ENCODE peak calls at places on chromosomes 2 and 18, in six cellular contexts. One of them, this sample, is unnamed.

GRCh38 chr2:163734911-163735691 is 707 bp downstream of the FIGN start:
- DNase-seq in GM23248: peak; percentile 55
- DNase-seq in aorta: no peak
- DNase-seq in spleen: no peak
- DNase-seq in mucosa of descending colon: no peak
- DNase-seq in CD8-positive, alpha-beta memory T cell: no peak
- DNase-seq in this sample: no peak

GRCh38 chr2:28648671-28649395 is 102.8 kb upstream of the PPP1CB start:
- DNase-seq in GM23248: no peak
- DNase-seq in aorta: peak; percentile 38
- DNase-seq in spleen: no peak
- DNase-seq in mucosa of descending colon: peak; percentile 14
- DNase-seq in CD8-positive, alpha-beta memory T cell: no peak
- DNase-seq in this sample: no peak

GRCh38 chr2:149679286-149679685 is 91.7 kb upstream of the MMADHC start:
- DNase-seq in GM23248: peak; percentile 49
- DNase-seq in aorta: no peak
- DNase-seq in spleen: no peak
- DNase-seq in mucosa of descending colon: no peak
- DNase-seq in CD8-positive, alpha-beta memory T cell: no peak
- DNase-seq in this sample: no peak

GRCh38 chr18:75407468-75408437 is 19.8 kb downstream of the SMIM21 start:
- DNase-seq in GM23248: peak; percentile 53
- DNase-seq in aorta: peak; percentile 70
- DNase-seq in spleen: no peak
- DNase-seq in mucosa of descending colon: no peak
- DNase-seq in CD8-positive, alpha-beta memory T cell: no peak
- DNase-seq in this sample: no peak

GRCh38 chr2:45729753-45730512 is 78.5 kb downstream of the PRKCE start:
- DNase-seq in GM23248: no peak
- DNase-seq in aorta: no peak
- DNase-seq in spleen: no peak
- DNase-seq in mucosa of descending colon: no peak
- DNase-seq in CD8-positive, alpha-beta memory T cell: no peak
- DNase-seq in this sample: no peak

GRCh38 chr18:58640891-58641610 is 12.2 kb upstream of the ALPK2 start:
- DNase-seq in GM23248: no peak
- DNase-seq in aorta: no peak
- DNase-seq in spleen: no peak
- DNase-seq in mucosa of descending colon: no peak
- DNase-seq in CD8-positive, alpha-beta memory T cell: no peak
- DNase-seq in this sample: no peak

GRCh38 chr2:674319-674985 is 2.8 kb downstream of the TMEM18 start:
- DNase-seq in GM23248: peak; percentile 35
- DNase-seq in aorta: no peak
- DNase-seq in spleen: no peak
- DNase-seq in mucosa of descending colon: no peak
- DNase-seq in CD8-positive, alpha-beta memory T cell: no peak
- DNase-seq in this sample: no peak

GRCh38 chr2:212683346-212683745 is 144.7 kb upstream of the ERBB4 start:
- DNase-seq in GM23248: peak; percentile 69
- DNase-seq in aorta: no peak
- DNase-seq in spleen: no peak
- DNase-seq in mucosa of descending colon: no peak
- DNase-seq in CD8-positive, alpha-beta memory T cell: no peak
- DNase-seq in this sample: no peak

GRCh38 chr18:55265916-55266488 is 306.7 kb upstream of the CCDC68 start:
- DNase-seq in GM23248: peak; percentile 37
- DNase-seq in aorta: no peak
- DNase-seq in spleen: no peak
- DNase-seq in mucosa of descending colon: no peak
- DNase-seq in CD8-positive, alpha-beta memory T cell: no peak
- DNase-seq in this sample: no peak

GRCh38 chr18:75247601-75248421 is 37.2 kb downstream of the TSHZ1 start:
- DNase-seq in GM23248: peak; percentile 74
- DNase-seq in aorta: no peak
- DNase-seq in spleen: no peak
- DNase-seq in mucosa of descending colon: no peak
- DNase-seq in CD8-positive, alpha-beta memory T cell: no peak
- DNase-seq in this sample: no peak

GRCh38 chr18:2444201-2444875 is 127.0 kb downstream of the METTL4 start:
- DNase-seq in GM23248: no peak
- DNase-seq in aorta: no peak
- DNase-seq in spleen: no peak
- DNase-seq in mucosa of descending colon: no peak
- DNase-seq in CD8-positive, alpha-beta memory T cell: no peak
- DNase-seq in this sample: no peak

GRCh38 chr18:2441544-2441943 is 129.8 kb downstream of the METTL4 start:
- DNase-seq in GM23248: peak; percentile 22
- DNase-seq in aorta: no peak
- DNase-seq in spleen: no peak
- DNase-seq in mucosa of descending colon: no peak
- DNase-seq in CD8-positive, alpha-beta memory T cell: no peak
- DNase-seq in this sample: no peak

GRCh38 chr18:2442726-2443275 is 128.5 kb downstream of the METTL4 start:
- DNase-seq in GM23248: peak; percentile 49
- DNase-seq in aorta: no peak
- DNase-seq in spleen: no peak
- DNase-seq in mucosa of descending colon: no peak
- DNase-seq in CD8-positive, alpha-beta memory T cell: no peak
- DNase-seq in this sample: no peak

DNA sequence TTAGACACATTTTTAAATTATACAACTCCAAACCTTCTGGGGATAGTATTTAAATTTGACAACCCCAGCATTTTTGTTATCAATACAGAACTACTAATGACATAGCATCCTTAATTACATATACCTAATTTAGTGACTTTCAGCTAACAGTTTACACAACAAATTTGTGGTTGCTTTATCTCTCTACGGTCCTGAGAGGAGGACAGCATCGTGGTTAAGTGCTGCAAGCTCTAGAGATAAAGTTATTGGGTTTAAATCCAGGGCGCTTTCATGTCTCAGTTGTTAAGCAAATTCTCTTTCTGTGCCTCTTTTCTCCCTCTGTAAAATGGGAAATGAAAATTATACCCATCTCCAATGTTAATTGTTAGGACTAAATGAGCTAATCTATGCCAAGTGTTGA is 129.3 kb downstream of the METTL4 start:
- DNase-seq in GM23248: no peak
- DNase-seq in aorta: no peak
- DNase-seq in spleen: no peak
- DNase-seq in mucosa of descending colon: no peak
- DNase-seq in CD8-positive, alpha-beta memory T cell: no peak
- DNase-seq in this sample: no peak
- H3K9me3 ChIP-seq in GM23248: no peaks in the 10 kb centered on the region
- H3K9me3 ChIP-seq in aorta: no peaks in the 10 kb centered on the region
- H3K9me3 ChIP-seq in spleen: peaks cover 11% of the 10 kb centered on the region
- H3K9me3 ChIP-seq in mucosa of descending colon: no peaks in the 10 kb centered on the region
- H3K9me3 ChIP-seq in CD8-positive, alpha-beta memory T cell: no peaks in the 10 kb centered on the region
- H3K9me3 ChIP-seq in this sample: no peaks in the 10 kb centered on the region

GRCh38 chr2:69686855-69687254 is 43.3 kb upstream of the AAK1 start:
- DNase-seq in GM23248: peak; percentile 26
- DNase-seq in aorta: no peak
- DNase-seq in spleen: no peak
- DNase-seq in mucosa of descending colon: no peak
- DNase-seq in CD8-positive, alpha-beta memory T cell: no peak
- DNase-seq in this sample: no peak

GRCh38 chr2:69689466-69689865 is 45.9 kb upstream of the AAK1 start:
- DNase-seq in GM23248: no peak
- DNase-seq in aorta: no peak
- DNase-seq in spleen: no peak
- DNase-seq in mucosa of descending colon: no peak
- DNase-seq in CD8-positive, alpha-beta memory T cell: no peak
- DNase-seq in this sample: no peak

GRCh38 chr2:69685321-69686048 is 41.9 kb upstream of the AAK1 start:
- DNase-seq in GM23248: peak; percentile 60
- DNase-seq in aorta: no peak
- DNase-seq in spleen: no peak
- DNase-seq in mucosa of descending colon: no peak
- DNase-seq in CD8-positive, alpha-beta memory T cell: no peak
- DNase-seq in this sample: no peak

GRCh38 chr2:69689969-69690368 is 46.4 kb upstream of the AAK1 start:
- DNase-seq in GM23248: no peak
- DNase-seq in aorta: no peak
- DNase-seq in spleen: no peak
- DNase-seq in mucosa of descending colon: no peak
- DNase-seq in CD8-positive, alpha-beta memory T cell: no peak
- DNase-seq in this sample: no peak

GRCh38 chr2:69688212-69688611 is 44.7 kb upstream of the AAK1 start:
- DNase-seq in GM23248: no peak
- DNase-seq in aorta: no peak
- DNase-seq in spleen: no peak
- DNase-seq in mucosa of descending colon: no peak
- DNase-seq in CD8-positive, alpha-beta memory T cell: no peak
- DNase-seq in this sample: no peak
- H3K4me1 ChIP-seq in GM23248: peaks cover 31% of the 10 kb centered on the region
- H3K4me1 ChIP-seq in aorta: no peaks in the 10 kb centered on the region
- H3K4me1 ChIP-seq in spleen: peaks cover 25% of the 10 kb centered on the region
- H3K4me1 ChIP-seq in mucosa of descending colon: no peaks in the 10 kb centered on the region
- H3K4me1 ChIP-seq in CD8-positive, alpha-beta memory T cell: peaks cover 74% of the 10 kb centered on the region
- H3K4me1 ChIP-seq in this sample: peaks cover 17% of the 10 kb centered on the region

GRCh38 chr2:181317511-181317910 is 139.7 kb upstream of the ITGA4 start:
- DNase-seq in GM23248: peak; percentile 6
- DNase-seq in aorta: no peak
- DNase-seq in spleen: no peak
- DNase-seq in mucosa of descending colon: no peak
- DNase-seq in CD8-positive, alpha-beta memory T cell: no peak
- DNase-seq in this sample: no peak
- H3K9me3 ChIP-seq in GM23248: no peaks in the 10 kb centered on the region
- H3K9me3 ChIP-seq in aorta: no peaks in the 10 kb centered on the region
- H3K9me3 ChIP-seq in spleen: no peaks in the 10 kb centered on the region
- H3K9me3 ChIP-seq in mucosa of descending colon: no peaks in the 10 kb centered on the region
- H3K9me3 ChIP-seq in CD8-positive, alpha-beta memory T cell: no peaks in the 10 kb centered on the region
- H3K9me3 ChIP-seq in this sample: no peaks in the 10 kb centered on the region

GRCh38 chr2:237968048-237968862 is 1.4 kb downstream of the UBE2F start:
- DNase-seq in GM23248: peak; percentile 89
- DNase-seq in aorta: peak; percentile 48
- DNase-seq in spleen: peak; percentile 80
- DNase-seq in mucosa of descending colon: peak; percentile 31
- DNase-seq in CD8-positive, alpha-beta memory T cell: no peak
- DNase-seq in this sample: no peak

GRCh38 chr2:237966565-237967462 is at the start of gene UBE2F:
- DNase-seq in GM23248: peak; percentile 98
- DNase-seq in aorta: peak; percentile 99
- DNase-seq in spleen: peak; percentile 99
- DNase-seq in mucosa of descending colon: peak; percentile 99
- DNase-seq in CD8-positive, alpha-beta memory T cell: peak; percentile 97
- DNase-seq in this sample: peak; percentile 98

GRCh38 chr2:237964578-237965404 is 2.0 kb upstream of the UBE2F start:
- DNase-seq in GM23248: peak; percentile 76
- DNase-seq in aorta: peak; percentile 52
- DNase-seq in spleen: no peak
- DNase-seq in mucosa of descending colon: peak; percentile 53
- DNase-seq in CD8-positive, alpha-beta memory T cell: no peak
- DNase-seq in this sample: no peak

GRCh38 chr2:237966250-237966564 is 607 bp upstream of the UBE2F start:
- DNase-seq in GM23248: no peak
- DNase-seq in aorta: no peak
- DNase-seq in spleen: no peak
- DNase-seq in mucosa of descending colon: no peak
- DNase-seq in CD8-positive, alpha-beta memory T cell: no peak
- DNase-seq in this sample: no peak

DNA sequence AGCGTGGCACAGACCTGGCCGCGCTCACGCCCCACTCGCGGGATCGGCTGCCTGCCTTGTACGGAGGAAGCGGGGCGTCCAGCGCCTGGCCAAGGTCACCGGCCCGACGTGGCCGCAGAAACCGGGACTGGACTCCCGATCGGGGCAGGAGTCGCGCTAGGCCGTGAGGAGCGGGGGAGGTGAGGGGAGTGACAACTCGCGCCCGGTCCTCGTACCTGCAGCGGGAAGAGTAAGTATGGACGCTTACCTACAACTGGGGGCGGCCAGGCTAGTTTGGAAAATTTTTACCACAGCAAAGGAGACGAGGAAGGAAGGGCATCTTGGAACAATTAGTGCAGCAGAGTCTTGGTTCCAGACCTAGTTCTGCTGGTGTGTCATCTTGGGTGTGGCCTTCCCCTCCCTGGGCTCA is 653 bp downstream of the UBE2F start:
- DNase-seq in GM23248: peak; percentile 58
- DNase-seq in aorta: peak; percentile 82
- DNase-seq in spleen: peak; percentile 92
- DNase-seq in mucosa of descending colon: peak; percentile 63
- DNase-seq in CD8-positive, alpha-beta memory T cell: no peak
- DNase-seq in this sample: peak; percentile 69
- H3K4me1 ChIP-seq in GM23248: peaks cover 19% of the 10 kb centered on the region
- H3K4me1 ChIP-seq in aorta: no peaks in the 10 kb centered on the region
- H3K4me1 ChIP-seq in spleen: peaks cover 44% of the 10 kb centered on the region
- H3K4me1 ChIP-seq in mucosa of descending colon: peaks cover 23% of the 10 kb centered on the region
- H3K4me1 ChIP-seq in CD8-positive, alpha-beta memory T cell: peaks cover 52% of the 10 kb centered on the region
- H3K4me1 ChIP-seq in this sample: peaks cover 36% of the 10 kb centered on the region

DNA sequence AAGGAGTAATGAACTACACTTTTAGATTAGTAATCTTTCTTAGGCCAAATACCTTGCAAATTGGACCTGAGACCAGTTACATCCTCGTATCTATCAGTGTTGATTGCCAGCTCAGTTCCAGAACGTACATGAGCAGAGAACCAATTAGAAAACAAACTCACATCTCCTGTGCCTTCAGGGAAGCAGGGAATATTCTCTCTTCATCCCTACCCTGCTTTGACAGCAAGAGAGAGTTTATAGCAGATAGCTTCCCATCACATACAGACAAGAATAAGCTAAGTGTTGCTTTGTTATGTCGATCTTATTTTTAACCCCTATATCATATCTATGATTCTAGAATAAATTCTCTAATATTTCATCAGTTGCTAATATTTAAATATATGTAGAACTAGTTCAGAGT is 181.8 kb downstream of the DSC3 start:
- DNase-seq in GM23248: no peak
- DNase-seq in aorta: no peak
- DNase-seq in spleen: no peak
- DNase-seq in mucosa of descending colon: no peak
- DNase-seq in CD8-positive, alpha-beta memory T cell: no peak
- DNase-seq in this sample: no peak
- H3K9me3 ChIP-seq in GM23248: no peaks in the 10 kb centered on the region
- H3K9me3 ChIP-seq in aorta: no peaks in the 10 kb centered on the region
- H3K9me3 ChIP-seq in spleen: no peaks in the 10 kb centered on the region
- H3K9me3 ChIP-seq in mucosa of descending colon: no peaks in the 10 kb centered on the region
- H3K9me3 ChIP-seq in CD8-positive, alpha-beta memory T cell: no peaks in the 10 kb centered on the region
- H3K9me3 ChIP-seq in this sample: no peaks in the 10 kb centered on the region

This sample was measured in lower lobe of right lung.